ENCODE peak calls at places on chromosomes 13 and 19, in nine cellular contexts. H, J, B, R, D, C, V, N and U are unnamed samples.

GRCh38 chr13:52665325-52665724 is 12.7 kb downstream of the SUGT1 start:
- DNase-seq in C (peak; percentile 14), B (no peak), D (no peak), H (no peak), J (no peak), R (no peak), N (no peak), V (no peak), U (peak; percentile 28)

GRCh38 chr19:58386166-58386575 is 898 bp upstream of the RPS5 start:
- DNase-seq in J (no peak), V (no peak), H (no peak), C (no peak), N (no peak), D (peak; percentile 69), R (no peak), B (no peak), U (no peak)

GRCh38 chr19:33620611-33621010 is 1.1 kb upstream of the CHST8 start:
- DNase-seq in B (no peak), V (no peak), R (no peak), C (no peak), D (no peak), J (no peak), N (no peak), H (no peak), U (no peak)

GRCh38 chr19:6725513-6726231 is 5.2 kb upstream of the C3 start:
- DNase-seq in R (no peak), J (no peak), N (no peak), C (no peak), H (no peak), B (no peak), V (no peak), D (peak; percentile 7), U (no peak)

GRCh38 chr19:34457446-34457845 is 24.1 kb upstream of the WTIP start:
- DNase-seq in B (no peak), H (no peak), N (no peak), J (no peak), D (no peak), R (no peak), C (no peak), V (no peak), U (no peak)

GRCh38 chr19:42176990-42177685 is 40.3 kb downstream of the DEDD2 start:
- DNase-seq in D (peak; percentile 82), R (no peak), C (peak; percentile 86), J (peak; percentile 66), H (peak; percentile 68), N (no peak), V (peak; percentile 63), B (peak; percentile 74), U (peak; percentile 72)

GRCh38 chr19:40232479-40232878 is 6.0 kb upstream of the CCNP start:
- DNase-seq in N (no peak), J (no peak), H (no peak), B (no peak), D (no peak), R (no peak), C (no peak), V (no peak), U (no peak)

GRCh38 chr13:112686364-112686763 is 3.5 kb upstream of the ATP11A start:
- DNase-seq in V (no peak), D (no peak), H (no peak), C (no peak), R (no peak), B (peak; percentile 50), J (no peak), N (no peak), U (no peak)

GRCh38 chr13:107035778-107036177 is 467.8 kb upstream of the ARGLU1 start:
- DNase-seq in J (no peak), V (no peak), D (no peak), C (peak; percentile 86), H (no peak), R (peak; percentile 9), N (no peak), B (no peak), U (peak; percentile 50)

GRCh38 chr13:97849305-97849704 is 104.2 kb upstream of the IPO5 start:
- DNase-seq in H (no peak), R (no peak), D (no peak), C (peak; percentile 43), N (no peak), B (no peak), J (no peak), V (no peak), U (peak; percentile 37)

GRCh38 chr19:40714519-40715299 is 2.0 kb downstream of the COQ8B start:
- DNase-seq in J (peak; percentile 95), R (no peak), D (peak; percentile 97), V (peak; percentile 93), B (peak; percentile 96), C (peak; percentile 90), N (peak; percentile 60), H (peak; percentile 90), U (peak; percentile 95)

GRCh38 chr19:11931051-11931450 is 6.1 kb downstream of the ZNF700 start:
- DNase-seq in B (no peak), H (no peak), C (no peak), N (no peak), V (no peak), R (no peak), D (no peak), J (no peak), U (no peak)

DNA sequence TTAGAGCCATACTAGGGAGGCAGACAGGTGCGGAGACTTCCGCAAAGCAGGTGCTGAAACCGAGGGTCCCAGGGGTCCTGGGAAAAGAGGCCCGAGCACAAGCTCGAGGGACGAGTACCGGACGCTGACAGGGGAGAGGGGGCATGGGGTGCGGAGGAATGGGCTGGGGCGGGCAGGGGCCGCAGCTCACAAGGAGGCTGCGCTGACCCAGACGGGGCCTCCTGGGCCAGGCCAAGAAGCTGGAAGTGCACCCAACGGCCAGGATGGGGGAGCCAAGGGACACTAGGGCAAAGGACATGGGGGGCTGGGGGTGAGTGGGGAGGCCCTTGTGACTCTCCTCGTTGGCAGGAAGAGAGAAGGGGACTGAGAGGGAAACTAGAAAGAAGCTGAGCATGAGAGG is 1.8 kb downstream of the POLR2E start:
- DNase-seq in C (no peak), B (no peak), H (no peak), N (no peak), R (no peak), V (no peak), D (no peak), J (no peak), U (no peak)
- H3K4me3 ChIP-seq in C (no peak overlapping the region), B (peak overlapping the region; percentile 96), H (no peak overlapping the region), N (peak overlapping the region; percentile 69), R (no peak overlapping the region), V (no peak overlapping the region), D (no peak overlapping the region), J (peak overlapping the region; percentile 91), U (no peak overlapping the region)

DNA sequence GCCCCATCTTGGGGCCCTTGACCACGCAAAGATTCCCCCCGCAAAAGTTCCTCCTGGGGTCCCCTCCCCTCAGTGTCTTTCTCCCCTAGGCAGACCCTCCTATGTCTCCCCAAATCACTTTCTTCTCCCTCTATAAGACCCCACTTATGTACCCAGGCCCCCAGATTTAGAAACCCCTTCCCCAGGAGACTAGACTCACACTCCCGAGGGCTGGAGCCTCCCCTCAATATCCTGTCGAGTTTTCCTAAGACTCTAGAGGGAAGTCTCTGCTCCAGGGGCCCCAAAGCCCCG is 1.4 kb downstream of the SLC1A5 start:
- DNase-seq in H (no peak), J (no peak), B (no peak), R (no peak), D (no peak), C (no peak), V (no peak), N (no peak), U (no peak)
- TF ChIP-seq CTCF in H (no peak), J (no peak), B (no peak), R (no peak), D (no peak), C (no peak), V (no peak), N (no peak), U (no peak)

DNA sequence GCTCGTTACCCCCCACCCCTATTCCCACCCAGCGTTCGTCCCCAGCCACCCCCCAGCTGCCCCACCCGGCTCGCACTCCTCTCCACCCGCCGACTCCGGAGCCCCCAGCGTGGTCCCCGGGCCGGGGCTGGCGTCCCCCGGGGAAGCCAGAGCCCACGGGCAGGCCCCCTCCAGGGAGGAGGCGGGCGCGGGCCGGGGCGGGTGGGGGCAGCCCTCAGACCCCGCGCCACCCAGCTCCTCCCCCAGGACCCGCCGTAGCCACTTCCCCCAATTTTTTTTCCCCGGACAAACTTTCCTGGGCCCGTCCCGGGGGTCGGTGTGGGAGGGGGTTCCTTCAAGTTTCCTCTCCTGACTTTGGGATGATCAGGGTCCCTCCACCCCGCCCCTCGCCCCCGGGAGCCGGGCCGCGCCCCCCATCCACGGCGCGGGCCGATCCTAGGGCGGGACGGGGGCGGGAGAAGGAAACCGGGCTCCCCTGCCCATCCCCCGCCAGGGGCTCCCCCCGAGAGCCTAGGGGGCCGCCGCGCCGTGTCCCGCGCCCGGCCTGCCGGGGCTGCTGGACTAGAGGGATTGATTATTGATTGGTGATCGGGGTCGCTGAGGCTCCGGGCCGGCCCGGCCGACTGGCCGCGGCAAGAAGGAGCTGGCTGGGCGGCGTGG is 927 bp upstream of the TSHZ3 start:
- DNase-seq in R (no peak), V (peak; percentile 37), D (no peak), N (no peak), C (no peak), J (peak; percentile 53), H (no peak), B (peak; percentile 70), U (peak; percentile 44)
- H3K4me3 ChIP-seq in R (peak overlapping the region; percentile 85), V (peak overlapping the region; percentile 97), D (peak overlapping the region; percentile 32), N (peak overlapping the region; percentile 79), C (peak overlapping the region; percentile 68), J (peak overlapping the region; percentile 96), H (peak overlapping the region; percentile 33), B (peak overlapping the region; percentile 98), U (peak overlapping the region; percentile 71)

GRCh38 chr19:4369888-4370260 is 26.5 kb downstream of the MPND start:
- DNase-seq in H (peak; percentile 66), J (no peak), D (peak; percentile 84), N (no peak), V (no peak), B (no peak), R (no peak), C (peak; percentile 56), U (peak; percentile 40)
- TF ChIP-seq CTCF in H (peak; percentile 57), J (peak; percentile 54), D (peak; percentile 25), N (peak; percentile 45), V (no peak), B (peak; percentile 10), R (peak; percentile 52), C (peak; percentile 52), U (peak; percentile 54)

DNA sequence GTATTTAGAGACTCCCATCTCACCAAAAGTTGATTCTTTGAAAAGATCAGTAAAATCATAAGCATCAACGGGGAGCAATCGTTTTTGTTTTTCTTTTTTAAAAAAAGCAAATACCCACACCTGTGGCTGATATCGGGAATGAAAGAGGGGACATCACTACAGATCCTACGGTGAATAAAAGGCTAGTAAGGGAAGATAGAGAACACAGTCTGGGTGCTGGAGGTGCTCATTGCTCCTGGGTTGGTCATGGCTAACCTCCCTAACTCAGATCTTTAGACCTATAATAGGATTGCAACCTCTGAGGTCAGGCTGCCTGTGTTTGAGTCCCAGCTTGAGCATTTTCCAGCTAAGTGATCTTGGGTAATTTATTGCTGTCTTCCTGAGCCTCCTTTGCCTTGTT is 1.1 kb downstream of the EHD2 start:
- DNase-seq in V (no peak), B (no peak), N (no peak), H (no peak), J (no peak), D (no peak), C (no peak), R (no peak), U (no peak)
- H3K4me3 ChIP-seq in V (peak overlapping the region; percentile 92), B (peak overlapping the region; percentile 100), N (peak overlapping the region; percentile 91), H (no peak overlapping the region), J (peak overlapping the region; percentile 76), D (no peak overlapping the region), C (peak overlapping the region; percentile 97), R (peak overlapping the region; percentile 86), U (peak overlapping the region; percentile 78)

GRCh38 chr19:56547535-56547934 is 8.8 kb downstream of the ZFP28 start:
- DNase-seq in C (no peak), H (no peak), B (no peak), D (no peak), R (no peak), J (no peak), V (no peak), N (no peak), U (no peak)
- TF ChIP-seq CTCF in C (peak; percentile 17), H (no peak), B (no peak), D (no peak), R (no peak), J (no peak), V (no peak), N (peak; percentile 20), U (peak; percentile 22)